ENCODE peak calls at places on chromosomes 1 and 21, in five cellular contexts. O is bronchial epithelial cell, K is PC-3, H is heart left ventricle, L is keratinocyte. X is an unnamed sample.
A peak's percentile ranks its signal among the peaks of the same experiment; 100 is the strongest.

GRCh38 chr1:24970399-24970753 is 40.3 kb upstream of the RUNX3 start:
- DNase-seq in K (peak; percentile 66), O (peak; percentile 66), H (peak; percentile 40), L (peak; percentile 28), X (no peak)

GRCh38 chr1:29789221-29789909 is 553.0 kb downstream of the PTPRU start:
- DNase-seq in H (no peak), K (peak; percentile 80), O (peak; percentile 69), L (no peak), X (no peak)

GRCh38 chr21:34799092-34799491 is 130.3 kb downstream of the CLIC6 start:
- DNase-seq in O (no peak), L (no peak), K (no peak), H (no peak), X (no peak)

GRCh38 chr1:63014267-63014666 is 230.3 kb downstream of the ATG4C start:
- DNase-seq in H (no peak), K (no peak), O (no peak), L (no peak), X (no peak)

GRCh38 chr1:164659621-164660414 is 100.8 kb downstream of the PBX1 start:
- DNase-seq in O (peak; percentile 60), L (no peak), K (peak; percentile 81), H (no peak), X (peak; percentile 78)

GRCh38 chr1:47771766-47772165 is 225.4 kb downstream of the TRABD2B start:
- DNase-seq in K (no peak), H (peak; percentile 49), L (no peak), O (no peak), X (no peak)

GRCh38 chr1:78663916-78664315 is 14.3 kb downstream of the IFI44 start:
- DNase-seq in K (no peak), O (no peak), L (no peak), H (no peak), X (no peak)

GRCh38 chr1:206699626-206700025 is 14.9 kb downstream of the MAPKAPK2 start:
- DNase-seq in H (no peak), K (no peak), O (no peak), L (no peak), X (no peak)

GRCh38 chr1:247243738-247244137 is 12.1 kb upstream of the VN1R5 start:
- DNase-seq in L (no peak), H (no peak), O (no peak), K (no peak), X (no peak)

GRCh38 chr21:45863267-45863666 is 118.3 kb upstream of the COL6A1 start:
- DNase-seq in L (no peak), O (no peak), H (no peak), K (no peak), X (no peak)

GRCh38 chr1:203286161-203286984 is 18.9 kb upstream of the BTG2 start:
- DNase-seq in L (no peak), O (peak; percentile 64), H (no peak), K (no peak), X (no peak)

GRCh38 chr1:161382214-161383019 is 14.7 kb upstream of the CFAP126 start:
- DNase-seq in K (peak; percentile 91), H (no peak), O (peak; percentile 91), L (peak; percentile 49), X (no peak)

GRCh38 chr1:8472668-8473067 is 154.8 kb downstream of the SLC45A1 start:
- DNase-seq in L (no peak), O (no peak), H (no peak), K (no peak), X (no peak)

GRCh38 chr1:67556297-67556900 is 126.2 kb upstream of the SERBP1 start:
- DNase-seq in H (no peak), O (no peak), K (peak; percentile 68), L (no peak), X (no peak)

GRCh38 chr1:205517763-205518162 is 13.3 kb downstream of the CDK18 start:
- DNase-seq in K (no peak), H (no peak), L (no peak), O (no peak), X (no peak)

GRCh38 chr1:1069061-1069710 is 4.9 kb downstream of the RNF223 start:
- DNase-seq in H (peak; percentile 90), O (peak; percentile 60), L (peak; percentile 66), K (peak; percentile 97), X (peak; percentile 93)

GRCh38 chr1:111654839-111655238 is 35.2 kb downstream of the RAP1A start:
- DNase-seq in O (no peak), K (no peak), L (no peak), H (no peak), X (no peak)

GRCh38 chr1:63189677-63190076 is 132.7 kb upstream of the FOXD3 start:
- DNase-seq in H (no peak), L (no peak), O (no peak), K (no peak), X (no peak)

GRCh38 chr1:32774950-32775634 is 42.1 kb downstream of the YARS1 start:
- DNase-seq in K (peak; percentile 70), H (no peak), O (peak; percentile 68), L (no peak), X (no peak)

GRCh38 chr1:3026581-3027511 is 5.6 kb downstream of the ACTRT2 start:
- DNase-seq in H (no peak), L (no peak), O (no peak), K (no peak), X (no peak)

GRCh38 chr1:20111452-20111851 is 7.9 kb downstream of the PLA2G2D start:
- DNase-seq in O (no peak), H (no peak), K (no peak), L (no peak), X (no peak)

GRCh38 chr1:204578867-204579664 is 62.9 kb downstream of the MDM4 start:
- DNase-seq in H (peak; percentile 72), L (no peak), K (no peak), O (no peak), X (no peak)

GRCh38 chr1:48807599-48808260 is 31.0 kb upstream of the BEND5 start:
- DNase-seq in K (no peak), L (no peak), O (no peak), H (no peak), X (no peak)

GRCh38 chr1:236140705-236141446 is 1.5 kb upstream of the GPR137B start:
- DNase-seq in H (no peak), K (no peak), L (no peak), O (peak; percentile 10), X (no peak)

GRCh38 chr1:17682403-17682802 is 72.7 kb upstream of the ACTL8 start:
- DNase-seq in K (no peak), O (no peak), L (no peak), H (no peak), X (no peak)

GRCh38 chr1:109299087-109299983 is 7.5 kb downstream of the MYBPHL start:
- DNase-seq in H (peak; percentile 82), L (no peak), K (peak; percentile 36), O (peak; percentile 77), X (no peak)

GRCh38 chr21:17784604-17785402 is 34.4 kb downstream of the C21orf91 start:
- DNase-seq in L (no peak), O (peak; percentile 28), K (peak; percentile 40), H (no peak), X (no peak)

DNA sequence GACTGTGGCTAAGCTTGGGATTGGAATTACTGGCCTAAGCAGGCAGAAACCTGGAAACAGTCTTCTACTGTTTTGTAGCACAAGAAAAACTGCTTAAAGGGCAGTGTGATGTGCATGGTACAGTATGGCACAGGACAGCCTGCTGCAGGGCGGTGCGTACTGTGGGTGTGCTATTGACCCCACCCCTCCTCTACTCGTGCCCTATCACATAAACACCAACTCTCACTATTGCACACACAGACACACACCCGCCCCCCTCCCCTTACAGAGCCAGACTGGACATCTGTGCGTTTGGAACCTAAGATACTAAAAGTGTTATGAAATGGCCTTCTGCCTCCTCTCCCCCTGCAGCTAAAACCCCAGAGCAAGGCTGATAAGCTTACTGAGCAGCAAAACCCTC is 355.9 kb upstream of the LYPLAL1 start:
- DNase-seq in H (no peak), K (no peak), L (no peak), O (no peak), X (no peak)
- H3K4me3 ChIP-seq in H (no peak overlapping the region), K (no peak overlapping the region), L (no peak overlapping the region), O (no peak overlapping the region), X (no peak overlapping the region)

DNA sequence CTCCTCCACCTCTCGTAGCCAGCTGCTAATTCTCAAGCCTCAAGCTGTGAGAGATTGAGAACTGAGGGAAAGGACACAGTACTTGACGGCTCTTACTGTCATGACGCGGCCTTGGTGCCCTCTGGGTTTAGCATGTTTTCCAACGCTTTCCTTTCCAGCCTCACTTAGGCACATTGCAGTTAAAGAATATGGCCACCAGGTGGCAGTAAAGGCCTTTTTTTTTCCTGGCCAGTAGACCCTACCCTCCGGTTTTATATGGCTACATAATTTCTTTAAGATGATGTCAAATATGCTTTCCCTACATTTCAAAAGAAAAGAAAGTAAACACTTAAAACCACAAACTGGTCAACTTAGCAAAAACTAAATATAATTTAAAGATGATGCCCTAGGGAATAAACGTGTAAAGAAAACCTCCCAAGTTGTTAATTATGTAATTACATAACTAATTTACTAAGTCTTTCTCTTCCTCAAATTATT is 56.8 kb upstream of the PRDX6 start:
- DNase-seq in K (peak; percentile 100), O (peak; percentile 67), L (peak; percentile 49), H (no peak), X (peak; percentile 56)
- TF ChIP-seq CTCF in K (peak; percentile 100), O (peak; percentile 74), L (peak; percentile 53), H (peak; percentile 93), X (peak; percentile 75)

DNA sequence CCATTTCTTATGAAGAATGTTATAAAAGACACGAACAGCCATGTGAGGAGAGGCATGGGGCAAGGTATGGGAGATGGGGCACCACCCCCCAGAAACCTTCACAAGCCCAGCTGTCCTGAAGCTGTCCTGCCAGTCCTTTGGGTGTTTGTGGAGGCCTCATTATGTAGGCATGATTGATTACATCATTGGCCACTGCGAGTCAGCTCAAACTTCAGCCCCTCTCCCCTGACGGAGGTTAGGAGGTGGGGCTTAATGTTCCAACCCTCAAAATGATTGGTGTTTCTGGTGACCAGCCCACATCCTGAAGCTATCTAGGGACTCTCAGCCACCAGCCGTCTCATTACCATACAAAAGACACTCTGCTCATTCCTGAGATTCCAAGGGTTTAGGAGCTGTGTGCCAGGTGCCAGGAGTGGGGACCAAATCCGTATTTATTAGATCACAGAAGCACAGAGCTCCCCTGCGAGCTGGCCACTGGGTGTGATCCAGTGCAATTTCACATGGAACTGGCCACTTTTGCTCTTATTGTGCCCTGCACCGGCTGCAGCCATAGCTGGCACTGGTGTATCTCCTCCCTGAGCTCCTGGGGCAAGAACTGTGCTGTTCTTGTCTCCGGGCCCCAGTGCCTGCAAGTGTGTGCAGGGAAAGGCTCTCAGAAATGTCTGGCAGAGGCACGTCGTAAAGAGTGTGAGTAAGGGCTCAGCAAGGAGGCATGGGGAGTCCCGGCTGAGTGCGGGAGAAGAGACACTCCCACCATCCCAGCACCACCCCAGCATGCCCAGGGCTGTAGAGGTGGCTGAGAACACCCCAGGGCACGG is 10.5 kb downstream of the KIAA1614 start:
- DNase-seq in K (no peak), O (peak; percentile 53), L (peak; percentile 48), H (no peak), X (no peak)
- H3K4me3 ChIP-seq in K (no peak overlapping the region), O (no peak overlapping the region), L (no peak overlapping the region), H (no peak overlapping the region), X (no peak overlapping the region)

GRCh38 chr1:151069103-151069486 is 1.5 kb upstream of the GABPB2 start:
- DNase-seq in L (no peak), H (no peak), K (no peak), O (no peak), X (no peak)

GRCh38 chr1:151067185-151067584 is 3.4 kb upstream of the GABPB2 start:
- DNase-seq in H (no peak), K (no peak), L (no peak), O (no peak), X (no peak)

DNA sequence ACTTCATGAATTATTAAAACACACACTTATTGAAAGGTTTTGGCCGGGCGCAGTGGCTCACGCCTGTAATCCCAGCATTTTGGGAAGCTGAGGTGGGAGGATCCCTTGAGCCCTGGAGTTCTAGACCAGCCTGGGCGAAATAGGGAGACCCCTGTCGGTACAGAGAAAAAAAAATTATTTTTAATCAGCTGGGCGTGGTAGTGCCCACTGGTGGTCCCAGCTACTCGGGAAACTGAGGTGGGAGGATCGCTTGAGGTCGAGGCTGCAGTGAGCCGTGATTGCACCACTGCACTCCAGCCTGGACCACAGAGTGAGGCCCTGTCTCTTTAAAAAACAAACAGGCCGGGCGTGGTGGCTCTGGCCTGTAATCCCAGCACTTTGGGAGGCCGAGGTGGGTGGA is 1.7 kb downstream of the GABPB2 start:
- DNase-seq in H (no peak), K (no peak), L (no peak), O (no peak), X (no peak)
- TF ChIP-seq CTCF in H (peak; percentile 10), K (no peak), L (no peak), O (no peak), X (no peak)

X was measured in pancreas.